ENCODE peak calls at places on chromosome 11, in seven cellular contexts. Y is activated effector memory CD4-positive, alpha-beta T cell treated with Interleukin-2 at 50 U/mL for 16 hours; U is stimulated activated CD8-positive, alpha-beta memory T cell treated with anti-CD3 and anti-CD28 coated beads, Interleukin-2, amount 100 ng/mL, for 48 hours; L is stimulated activated CD4-positive, alpha-beta T cell treated with anti-CD3 and anti-CD28 coated beads, Interleukin-1b, Interleukin-23, amount 100 ng/mL, for 1 hour; R is kidney tubule cell; F is ovary; I is left ventricle myocardium inferior. J is an unnamed sample.
A peak's percentile ranks its signal among the peaks of the same experiment; 100 is the strongest.

GRCh38 chr11:79331251-79331901 is 109.5 kb downstream of the TENM4 start:
- DNase-seq in Y (no peak), U (no peak), L (no peak), R (no peak), F (no peak), I (no peak), J (no peak)

GRCh38 chr11:6404341-6405038 is 14.2 kb downstream of the SMPD1 start:
- DNase-seq in Y (no peak), U (no peak), L (no peak), R (peak; percentile 66), F (no peak), I (no peak), J (no peak)

GRCh38 chr11:122659676-122660571 is 4.4 kb downstream of the UBASH3B start:
- DNase-seq in Y (no peak), U (no peak), L (no peak), R (no peak), F (no peak), I (no peak), J (no peak)

GRCh38 chr11:125170406-125171031 is 6.0 kb downstream of the PKNOX2 start:
- DNase-seq in Y (no peak), U (no peak), L (no peak), R (no peak), F (peak; percentile 87), I (peak; percentile 80), J (peak; percentile 66)

GRCh38 chr11:107621090-107621489 is 30.1 kb downstream of the ELMOD1 start:
- DNase-seq in Y (no peak), U (no peak), L (no peak), R (no peak), F (no peak), I (no peak), J (no peak)

GRCh38 chr11:4740735-4741134 is 29.0 kb downstream of the OR51F1 start:
- DNase-seq in Y (no peak), U (no peak), L (no peak), R (no peak), F (no peak), I (no peak), J (no peak)

GRCh38 chr11:104581246-104581980 is 316.8 kb downstream of the CASP12 start:
- DNase-seq in Y (no peak), U (no peak), L (no peak), R (no peak), F (no peak), I (no peak), J (no peak)

GRCh38 chr11:102846292-102846691 is 2.9 kb upstream of the MMP3 start:
- DNase-seq in Y (no peak), U (no peak), L (no peak), R (no peak), F (no peak), I (no peak), J (no peak)

GRCh38 chr11:68961245-68961644 is 19.5 kb downstream of the MRGPRD start:
- DNase-seq in Y (no peak), U (no peak), L (no peak), R (no peak), F (peak; percentile 33), I (no peak), J (no peak)

J was measured in heart left ventricle.